ENCODE peak calls at places on chromosome 21, in six cellular contexts. U is astrocyte of the cerebellum, J is kidney epithelial cell, R is NB4, P is fibroblast of lung, Y is AG09309. M is an unnamed sample.

GRCh38 chr21:38660333-38661295 is 145.1 kb upstream of the ETS2 start:
- DNase-seq in U (no peak), J (no peak), R (peak), P (peak), Y (no peak), M (no peak)

GRCh38 chr21:29939859-29940245 is at the start of gene GRIK1:
- DNase-seq in U (no peak), J (no peak), R (no peak), P (peak), Y (no peak), M (no peak)

GRCh38 chr21:43603641-43604504 is 55.4 kb downstream of the HSF2BP start:
- DNase-seq in U (no peak), J (no peak), R (peak), P (peak), Y (no peak), M (peak)

GRCh38 chr21:39972471-39972870 is 105.2 kb downstream of the PCP4 start:
- DNase-seq in U (no peak), J (no peak), R (no peak), P (no peak), Y (no peak), M (no peak)

GRCh38 chr21:46122241-46122671 is 24.3 kb downstream of the COL6A2 start:
- DNase-seq in U (no peak), J (no peak), R (peak), P (peak), Y (peak), M (peak)

GRCh38 chr21:22421416-22422190 is 1423.4 kb downstream of the NCAM2 start:
- DNase-seq in U (no peak), J (no peak), R (peak), P (no peak), Y (no peak), M (no peak)

GRCh38 chr21:26715878-26716506 is 129.2 kb downstream of the ADAMTS1 start:
- DNase-seq in U (peak), J (peak), R (peak), P (peak), Y (no peak), M (peak)

GRCh38 chr21:31732538-31732864 is 583 bp upstream of the SCAF4 start:
- DNase-seq in U (no peak), J (peak), R (no peak), P (no peak), Y (no peak), M (no peak)

GRCh38 chr21:31258073-31258472 is 86.0 kb downstream of the TIAM1 start:
- DNase-seq in U (no peak), J (no peak), R (no peak), P (peak), Y (no peak), M (no peak)

GRCh38 chr21:39153373-39153772 is 29.9 kb downstream of the PSMG1 start:
- DNase-seq in U (no peak), J (no peak), R (peak), P (no peak), Y (no peak), M (peak)

GRCh38 chr21:39012314-39013230 is 170.7 kb downstream of the PSMG1 start:
- DNase-seq in U (no peak), J (no peak), R (no peak), P (no peak), Y (no peak), M (no peak)

GRCh38 chr21:38809170-38809878 is 3.6 kb downstream of the ETS2 start:
- DNase-seq in U (no peak), J (no peak), R (peak), P (no peak), Y (no peak), M (no peak)

GRCh38 chr21:16605588-16605987 is 875.8 kb downstream of the USP25 start:
- DNase-seq in U (no peak), J (no peak), R (no peak), P (peak), Y (no peak), M (peak)

GRCh38 chr21:43769325-43769958 is 6.7 kb downstream of the CSTB start:
- DNase-seq in U (no peak), J (no peak), R (no peak), P (no peak), Y (no peak), M (no peak)

GRCh38 chr21:16029065-16029464 is 299.3 kb downstream of the USP25 start:
- DNase-seq in U (no peak), J (no peak), R (no peak), P (no peak), Y (no peak), M (no peak)

GRCh38 chr21:33011462-33011861 is 14.3 kb upstream of the OLIG2 start:
- DNase-seq in U (no peak), J (peak), R (no peak), P (peak), Y (peak), M (peak)

GRCh38 chr21:45887121-45887611 is 94.4 kb upstream of the COL6A1 start:
- DNase-seq in U (no peak), J (no peak), R (no peak), P (peak), Y (no peak), M (peak)

GRCh38 chr21:22927469-22927868 is 1929.3 kb downstream of the NCAM2 start:
- DNase-seq in U (no peak), J (no peak), R (no peak), P (no peak), Y (no peak), M (no peak)

GRCh38 chr21:44874497-44875331 is 1.2 kb upstream of the PTTG1IP start:
- DNase-seq in U (no peak), J (no peak), R (peak), P (no peak), Y (no peak), M (peak)

GRCh38 chr21:44872568-44873355 is 728 bp downstream of the PTTG1IP start:
- DNase-seq in U (no peak), J (no peak), R (peak), P (peak), Y (no peak), M (peak)

GRCh38 chr21:44873356-44874239 is at the start of gene PTTG1IP:
- DNase-seq in U (peak), J (peak), R (peak), P (peak), Y (peak), M (peak)

GRCh38 chr21:44875341-44875740 is 1.9 kb upstream of the PTTG1IP start:
- DNase-seq in U (no peak), J (no peak), R (peak), P (peak), Y (no peak), M (peak)

GRCh38 chr21:44874240-44874496 is 678 bp upstream of the PTTG1IP start:
- DNase-seq in U (no peak), J (no peak), R (no peak), P (no peak), Y (no peak), M (no peak)
- H3K4me3 ChIP-seq in U (peak), J (peak), R (peak), P (peak), Y (peak), M (peak)

DNA sequence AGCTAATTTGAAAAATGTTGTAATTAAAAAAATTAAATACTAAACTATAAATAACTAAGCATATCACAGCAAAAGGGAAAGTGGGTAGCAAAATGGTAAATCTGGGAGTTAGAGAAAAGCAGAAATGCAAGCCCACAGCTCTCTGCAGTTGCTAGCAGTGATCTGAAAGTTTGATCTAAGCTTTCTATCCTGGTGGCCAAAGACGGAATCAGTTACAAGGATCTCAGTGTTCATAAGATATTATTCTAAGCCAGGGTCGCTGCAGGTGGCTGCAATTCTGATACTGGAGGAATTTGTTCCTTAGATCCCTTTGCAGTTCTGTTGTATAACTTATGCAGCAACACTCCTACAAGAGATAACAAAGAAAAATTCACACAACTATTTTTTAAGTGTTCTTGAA is 363.7 kb downstream of the SETD4 start:
- DNase-seq in U (no peak), J (no peak), R (no peak), P (no peak), Y (no peak), M (no peak)
- TF ChIP-seq CTCF in U (peak), J (no peak), R (no peak), P (no peak), Y (no peak), M (no peak)

GRCh38 chr21:41924355-41924754 is 29.5 kb downstream of the C2CD2 start:
- DNase-seq in U (no peak), J (no peak), R (no peak), P (peak), Y (no peak), M (peak)
- H3K4me3 ChIP-seq in U (no peak), J (no peak), R (no peak), P (peak), Y (no peak), M (no peak)

GRCh38 chr21:42376338-42376982 is 10.1 kb upstream of the TFF1 start:
- DNase-seq in U (no peak), J (no peak), R (peak), P (no peak), Y (no peak), M (no peak)
- TF ChIP-seq CTCF in U (no peak), J (no peak), R (peak), P (no peak), Y (peak), M (no peak)

GRCh38 chr21:21283810-21284209 is 285.6 kb downstream of the NCAM2 start:
- DNase-seq in U (no peak), J (no peak), R (no peak), P (no peak), Y (no peak), M (no peak)
- H3K4me3 ChIP-seq in U (no peak), J (no peak), R (no peak), P (no peak), Y (no peak), M (no peak)

GRCh38 chr21:37460196-37460595 is 93.6 kb downstream of the DYRK1A start:
- DNase-seq in U (no peak), J (no peak), R (peak), P (no peak), Y (no peak), M (no peak)
- TF ChIP-seq CTCF in U (peak), J (peak), R (peak), P (no peak), Y (no peak), M (peak)

GRCh38 chr21:35026617-35027557 is 22.2 kb downstream of the RUNX1 start:
- DNase-seq in U (no peak), J (no peak), R (peak), P (peak), Y (no peak), M (peak)
- H3K4me3 ChIP-seq in U (peak), J (peak), R (peak), P (no peak), Y (peak), M (peak)

GRCh38 chr21:17688912-17689874 is 76.5 kb upstream of the BTG3 start:
- DNase-seq in U (peak), J (peak), R (peak), P (peak), Y (no peak), M (peak)
- TF ChIP-seq CTCF in U (peak), J (peak), R (peak), P (no peak), Y (peak), M (peak)

DNA sequence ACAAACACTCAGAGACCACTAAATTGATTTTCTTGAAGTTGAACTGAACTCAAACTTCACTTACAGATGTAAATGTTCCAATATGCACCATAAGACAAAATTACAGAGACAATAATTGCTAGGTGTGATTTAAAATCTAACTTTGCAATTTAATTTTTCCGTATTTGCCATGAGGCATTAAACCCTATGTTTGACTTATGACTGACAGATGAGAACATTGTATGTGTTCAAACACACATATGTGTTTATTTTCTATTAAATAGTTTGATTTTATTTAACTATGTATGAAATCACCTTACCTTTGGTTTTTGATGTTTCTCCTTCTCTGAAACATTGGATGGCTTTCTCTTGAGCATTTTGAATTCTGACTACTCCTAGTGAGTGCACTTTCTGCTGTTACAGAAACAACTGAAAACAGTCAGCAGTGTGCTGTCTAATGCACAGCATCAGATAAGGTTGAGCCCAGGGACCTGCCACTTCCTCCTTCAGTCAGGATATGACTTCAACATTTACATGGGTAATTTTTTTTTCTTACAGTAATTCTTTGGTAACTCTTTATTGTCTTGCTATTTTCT is at the start of gene SAMSN1:
- DNase-seq in U (no peak), J (no peak), R (peak), P (no peak), Y (no peak), M (peak)
- H3K4me3 ChIP-seq in U (no peak), J (no peak), R (peak), P (no peak), Y (no peak), M (peak)

M was measured in fibroblast of pulmonary artery.